ENCODE peak calls at places on chromosomes 3 and 15, in six cellular contexts. T is SJSA1; V is stimulated activated CD8-positive, alpha-beta memory T cell treated with anti-CD3 and anti-CD28 coated beads, Interleukin-15, amount 100 ng/mL, for 4 hours; X is T-helper 22 cell; W is activated T-cell treated with anti-CD3 and anti-CD28 coated beads for 48 hours; B is effector memory CD4-positive, alpha-beta T cell. S is an unnamed sample.

GRCh38 chr15:48641416-48641815 is 4.1 kb downstream of the FBN1 start:
- DNase-seq in W (no peak), X (no peak), B (no peak), T (peak), V (no peak), S (no peak)

GRCh38 chr3:167709690-167710089 is 25.0 kb downstream of the PDCD10 start:
- DNase-seq in V (no peak), W (no peak), B (no peak), X (no peak), T (no peak), S (no peak)

GRCh38 chr3:198079771-198080520 is 119.9 kb downstream of the LMLN start:
- DNase-seq in V (peak), X (no peak), B (no peak), W (peak), T (no peak), S (peak)

GRCh38 chr15:52161406-52161966 is 29.7 kb downstream of the GNB5 start:
- DNase-seq in X (no peak), T (no peak), W (no peak), V (no peak), B (no peak), S (no peak)

GRCh38 chr3:162338514-162338913 is 841.9 kb downstream of the OTOL1 start:
- DNase-seq in T (no peak), X (no peak), V (no peak), B (no peak), W (no peak), S (no peak)

GRCh38 chr3:148729656-148730055 is 32.0 kb downstream of the AGTR1 start:
- DNase-seq in X (no peak), W (no peak), B (no peak), V (no peak), T (no peak), S (no peak)

GRCh38 chr3:129441782-129442181 is 1.8 kb downstream of the IFT122 start:
- DNase-seq in V (no peak), X (no peak), W (no peak), T (peak), B (no peak), S (no peak)

GRCh38 chr15:36682091-36682490 is 102.7 kb downstream of the CDIN1 start:
- DNase-seq in B (no peak), W (no peak), X (no peak), T (no peak), V (no peak), S (no peak)

GRCh38 chr3:127529346-127530188 is 61.0 kb downstream of the TPRA1 start:
- DNase-seq in W (no peak), X (no peak), B (no peak), V (no peak), T (no peak), S (no peak)

GRCh38 chr15:26475554-26475953 is 297.3 kb downstream of the GABRB3 start:
- DNase-seq in V (no peak), B (no peak), T (no peak), W (no peak), X (no peak), S (no peak)